ENCODE peak calls at places on chromosome 6, in four cellular contexts. N is right lobe of liver, D is spleen, U is uterus. Z is an unnamed sample.

GRCh38 chr6:158894192-158894591 is 75.0 kb upstream of the EZR start:
- DNase-seq in N (no peak), U (no peak), D (no peak), Z (no peak)

GRCh38 chr6:22467645-22468044 is 101.7 kb upstream of the HDGFL1 start:
- DNase-seq in U (no peak), N (peak; percentile 85), D (no peak), Z (no peak)

GRCh38 chr6:79646006-79646405 is 14.9 kb downstream of the SH3BGRL2 start:
- DNase-seq in U (no peak), D (no peak), N (no peak), Z (no peak)

GRCh38 chr6:1884313-1884712 is 274.6 kb downstream of the FOXC1 start:
- DNase-seq in N (no peak), U (no peak), D (no peak), Z (no peak)

GRCh38 chr6:150250826-150251225 is 108.0 kb downstream of the PPP1R14C start:
- DNase-seq in N (no peak), D (no peak), U (no peak), Z (no peak)

GRCh38 chr6:49522710-49523593 is 23.2 kb downstream of the GLYATL3 start:
- DNase-seq in U (no peak), N (peak; percentile 66), D (no peak), Z (no peak)

GRCh38 chr6:88725111-88725711 is 238.2 kb downstream of the RNGTT start:
- DNase-seq in D (no peak), N (peak; percentile 46), U (no peak), Z (no peak)

GRCh38 chr6:79152269-79152737 is 74.2 kb upstream of the PHIP start:
- DNase-seq in N (no peak), D (no peak), U (no peak), Z (no peak)

GRCh38 chr6:48113130-48113529 is 2.1 kb upstream of the PTCHD4 start:
- DNase-seq in U (no peak), D (no peak), N (no peak), Z (no peak)

GRCh38 chr6:137699036-137699683 is 167.9 kb upstream of the TNFAIP3 start:
- DNase-seq in N (no peak), U (no peak), D (no peak), Z (no peak)

GRCh38 chr6:147662639-147663038 is 154.1 kb downstream of the SAMD5 start:
- DNase-seq in U (no peak), D (no peak), N (no peak), Z (no peak)

GRCh38 chr6:165627366-165627765 is 35.7 kb downstream of the PDE10A start:
- DNase-seq in N (no peak), D (no peak), U (no peak), Z (no peak)

GRCh38 chr6:143556529-143556928 is 45.0 kb upstream of the FUCA2 start:
- DNase-seq in U (no peak), D (no peak), N (no peak), Z (no peak)

GRCh38 chr6:111806561-111807497 is 66.4 kb downstream of the FYN start:
- DNase-seq in D (no peak), N (no peak), U (no peak), Z (no peak)

GRCh38 chr6:92231220-92231701 is 1188.1 kb downstream of the EPHA7 start:
- DNase-seq in N (no peak), D (no peak), U (no peak), Z (no peak)

GRCh38 chr6:133227344-133227743 is 13.8 kb upstream of the EYA4 start:
- DNase-seq in N (no peak), U (no peak), D (no peak), Z (no peak)

GRCh38 chr6:145809211-145809610 is 5.4 kb downstream of the FBXO30 start:
- DNase-seq in N (no peak), U (no peak), D (no peak), Z (no peak)

GRCh38 chr6:111552241-111552744 is 53.4 kb downstream of the TRAF3IP2 start:
- DNase-seq in D (no peak), N (no peak), U (peak; percentile 82), Z (no peak)

GRCh38 chr6:33082702-33083101 is 6.9 kb downstream of the HLA-DPB1 start:
- DNase-seq in D (no peak), N (peak; percentile 67), U (no peak), Z (no peak)

GRCh38 chr6:136586295-136586694 is 36.1 kb upstream of the MAP7 start:
- DNase-seq in D (no peak), N (no peak), U (no peak), Z (no peak)

GRCh38 chr6:143232849-143233248 is 172.2 kb downstream of the AIG1 start:
- DNase-seq in N (no peak), D (no peak), U (no peak), Z (peak; percentile 16)

GRCh38 chr6:134196568-134197301 is 121.2 kb downstream of the SGK1 start:
- DNase-seq in U (no peak), D (no peak), N (no peak), Z (no peak)

GRCh38 chr6:47478233-47479155 is 905 bp downstream of the CD2AP start:
- DNase-seq in D (no peak), N (peak; percentile 51), U (no peak), Z (no peak)

GRCh38 chr6:155417454-155417853 is 38.2 kb downstream of the NOX3 start:
- DNase-seq in U (no peak), D (no peak), N (no peak), Z (no peak)

GRCh38 chr6:91106083-91106482 is 519.2 kb upstream of the MAP3K7 start:
- DNase-seq in N (no peak), D (no peak), U (no peak), Z (no peak)

DNA sequence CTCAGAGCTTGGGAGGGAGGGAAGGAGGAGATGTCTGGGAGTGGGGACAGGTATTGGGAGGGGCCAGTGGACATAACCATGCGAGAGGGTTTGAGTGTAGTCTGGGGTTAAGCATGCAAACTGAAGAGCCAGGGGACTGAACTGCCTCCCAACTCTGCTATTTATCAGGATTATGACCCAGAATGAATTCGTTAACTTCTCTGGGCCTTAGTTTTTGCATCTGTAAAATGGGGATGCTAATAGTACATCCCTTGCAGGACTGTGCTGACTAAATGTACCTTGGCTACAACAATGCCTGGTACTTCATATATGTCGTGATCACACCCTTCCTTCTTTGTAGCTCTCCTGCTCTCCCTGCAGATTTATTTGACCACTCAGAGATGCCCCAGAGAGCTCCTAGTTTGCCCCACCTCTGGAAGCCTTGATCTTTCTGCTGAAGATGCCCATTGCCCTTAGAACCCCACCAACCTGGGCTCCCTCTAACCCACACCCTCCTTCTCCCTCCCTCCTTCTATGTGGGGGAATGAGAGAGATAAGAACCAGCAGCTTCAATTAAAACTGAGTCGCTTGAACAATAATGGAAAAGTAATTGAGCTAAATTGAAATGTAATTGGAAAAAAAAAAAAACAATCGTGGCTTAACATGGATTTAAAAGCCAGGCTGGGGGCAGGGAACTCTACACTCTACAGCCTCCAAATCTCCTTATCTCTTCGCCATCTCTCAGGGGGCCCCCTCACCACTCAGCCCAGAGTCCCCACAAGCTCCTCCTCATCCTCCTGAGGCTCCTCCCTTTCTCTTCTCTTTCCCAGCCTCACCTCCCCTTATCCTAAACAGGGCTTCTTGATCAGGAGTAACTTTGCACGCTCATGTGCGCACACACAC is 83.4 kb downstream of the MDGA1 start:
- DNase-seq in D (no peak), U (no peak), N (no peak), Z (no peak)
- TF ChIP-seq POLR2A in D (no peak), U (no peak), N (no peak), Z (no peak)

GRCh38 chr6:4762294-4762693 is 13.9 kb upstream of the CDYL start:
- DNase-seq in D (no peak), N (no peak), U (no peak), Z (no peak)
- TF ChIP-seq POLR2A in D (no peak), N (no peak), U (no peak), Z (no peak)

DNA sequence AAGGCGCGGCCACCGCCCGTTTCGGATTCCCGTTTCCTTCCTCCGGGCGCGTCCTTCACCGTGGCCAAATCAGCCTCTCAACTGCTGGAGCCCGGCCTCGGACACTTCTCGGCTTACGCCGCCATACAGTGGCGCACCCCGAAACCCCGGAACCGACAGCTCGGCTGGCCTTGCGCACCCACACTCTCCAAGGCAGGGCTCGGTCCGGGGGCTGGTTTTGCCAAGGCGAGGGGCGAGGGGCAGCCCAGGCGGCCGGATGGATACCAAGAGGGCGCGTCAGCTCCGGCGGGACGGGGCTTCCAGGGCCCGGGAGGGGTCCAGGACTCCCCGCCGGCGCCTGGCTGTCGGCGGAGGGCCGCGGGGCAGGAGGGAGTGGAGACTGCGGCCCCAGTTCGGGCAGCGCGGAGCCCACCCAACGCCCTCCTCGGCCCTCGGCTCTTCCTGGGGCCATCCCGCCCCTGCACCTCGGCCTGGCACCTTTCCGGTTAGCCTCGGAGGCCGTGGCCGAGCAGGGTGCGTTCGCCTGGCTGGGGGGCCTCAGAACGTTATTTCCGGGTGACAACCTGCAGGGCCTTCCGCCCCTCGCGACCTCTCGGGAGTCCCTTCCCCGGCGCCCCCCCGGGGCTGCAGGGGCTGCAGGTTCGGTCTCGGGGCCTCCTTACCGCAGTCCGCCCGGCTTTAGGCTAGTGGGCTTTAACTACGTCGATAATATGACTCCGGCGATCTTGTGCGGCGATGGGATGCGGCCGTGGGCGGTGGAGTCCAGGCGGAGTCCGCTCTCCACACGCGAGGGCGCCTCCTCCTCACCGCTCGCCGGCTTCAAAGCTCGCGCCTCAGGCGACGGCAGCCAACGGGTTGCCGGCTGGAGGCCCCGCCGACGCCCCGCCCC is 697 bp upstream of the CEP43 start:
- DNase-seq in U (peak; percentile 21), N (peak; percentile 59), D (peak; percentile 91), Z (no peak)
- TF ChIP-seq POLR2A in U (no peak), N (no peak), D (no peak), Z (no peak)

DNA sequence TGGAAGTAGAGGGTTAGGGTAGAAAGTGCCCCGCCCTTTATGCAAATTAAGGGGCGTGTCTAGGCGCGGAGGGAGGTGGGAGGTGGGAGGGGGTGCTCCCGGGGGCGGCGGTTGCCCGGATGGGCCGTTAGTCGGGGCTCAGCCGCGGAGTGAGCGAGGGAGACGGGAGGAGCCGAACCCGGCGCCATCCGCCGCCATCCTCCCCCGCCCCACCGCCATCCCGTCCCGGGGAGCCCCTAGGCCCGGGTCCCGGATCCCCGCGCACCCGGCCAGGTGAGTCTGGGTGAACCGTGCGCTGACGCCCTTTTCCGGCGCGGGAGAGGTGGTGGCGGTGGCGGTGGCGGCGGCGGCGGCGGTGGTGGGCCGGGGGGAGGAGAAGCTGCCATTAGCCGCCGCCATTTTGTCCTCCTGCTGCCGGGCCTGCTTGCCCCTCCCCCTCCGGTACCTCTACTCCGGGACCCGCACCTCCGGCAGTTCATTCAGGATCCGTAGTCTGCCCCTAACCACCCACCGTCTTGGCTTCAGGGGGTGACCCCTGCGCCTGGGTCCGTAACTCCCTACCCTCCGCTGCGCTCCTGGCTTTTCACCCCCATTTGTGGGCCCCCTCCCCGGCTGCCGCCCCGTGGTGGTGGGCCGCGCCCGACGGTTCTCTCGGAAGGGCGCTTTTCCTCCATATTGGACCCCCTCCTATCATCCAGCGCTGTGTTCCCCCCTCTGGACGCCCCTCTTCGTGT is at the start of gene PRRC2A:
- DNase-seq in U (no peak), N (no peak), D (peak; percentile 98), Z (peak; percentile 75)
- TF ChIP-seq POLR2A in U (peak; percentile 26), N (peak; percentile 51), D (peak; percentile 57), Z (peak; percentile 24)

GRCh38 chr6:125301435-125302391 is at the start of gene HDDC2:
- DNase-seq in U (peak; percentile 66), N (peak; percentile 88), D (peak; percentile 94), Z (peak; percentile 49)
- TF ChIP-seq POLR2A in U (no peak), N (peak; percentile 94), D (no peak), Z (peak; percentile 79)

GRCh38 chr6:35687658-35688604 is 784 bp downstream of the FKBP5 start:
- DNase-seq in D (peak; percentile 93), N (peak; percentile 69), U (peak; percentile 44), Z (no peak)
- TF ChIP-seq POLR2A in D (peak; percentile 27), N (peak; percentile 21), U (no peak), Z (no peak)